ENCODE peak calls at places on chromosomes 4 and X, in ten cellular contexts. H is activated CD4-positive, alpha-beta T cell treated with anti-CD3 and anti-CD28 coated beads, Interleukin-2, amount 50 U/mL, for 1 hour; A is gastrocnemius medialis; Z is OCI-LY7; J is activated CD8-positive, alpha-beta memory T cell treated with anti-CD3 and anti-CD28 coated beads, Interleukin-2, amount 50 U/mL, for 4 hours; K is activated T-cell treated with anti-CD3 and anti-CD28 coated beads for 1 hour; B is caudate nucleus; Q is epithelial cell of prostate; S is T1000; M is NCI-H1417 treated with DMSO at 0.1 percent for 48 hours. Y is an unnamed sample.

GRCh38 chr4:169341490-169341889 is 70.7 kb upstream of the SH3RF1 start:
- DNase-seq in H (no peak), A (no peak), Z (no peak), J (no peak), K (no peak), B (no peak), Q (no peak), S (no peak), M (no peak), Y (no peak)

GRCh38 chr4:38233727-38234478 is 273.7 kb downstream of the PTTG2 start:
- DNase-seq in H (no peak), A (no peak), Z (no peak), J (no peak), K (no peak), B (no peak), Q (no peak), S (no peak), M (no peak), Y (no peak)

GRCh38 chrX:153999359-154000037 is 20.2 kb downstream of the IRAK1 start:
- DNase-seq in H (no peak), A (no peak), Z (no peak), J (no peak), K (no peak), B (no peak), Q (no peak), S (no peak), M (no peak), Y (no peak)

GRCh38 chrX:149541521-149542047 is 772 bp downstream of the EOLA1 start:
- DNase-seq in H (no peak), A (peak; percentile 17), Z (no peak), J (no peak), K (no peak), B (no peak), Q (no peak), S (no peak), M (no peak), Y (no peak)

GRCh38 chrX:133983243-133983973 is 2.0 kb downstream of the GPC3 start:
- DNase-seq in H (no peak), A (no peak), Z (no peak), J (no peak), K (no peak), B (no peak), Q (no peak), S (no peak), M (no peak), Y (no peak)

GRCh38 chrX:67700607-67701006 is 156.8 kb downstream of the AR start:
- DNase-seq in H (no peak), A (no peak), Z (no peak), J (no peak), K (no peak), B (no peak), Q (no peak), S (no peak), M (no peak), Y (no peak)

GRCh38 chrX:40098264-40099045 is 697 bp upstream of the BCOR start:
- DNase-seq in H (peak; percentile 51), A (peak; percentile 45), Z (peak; percentile 80), J (peak; percentile 56), K (no peak), B (no peak), Q (no peak), S (no peak), M (no peak), Y (peak; percentile 71)

GRCh38 chrX:131066237-131066636 is 8.1 kb downstream of the ARHGAP36 start:
- DNase-seq in H (no peak), A (no peak), Z (no peak), J (no peak), K (no peak), B (no peak), Q (no peak), S (no peak), M (no peak), Y (no peak)

GRCh38 chr4:182808673-182809416 is 108.3 kb downstream of the DCTD start:
- DNase-seq in H (peak; percentile 19), A (no peak), Z (no peak), J (no peak), K (peak; percentile 17), B (no peak), Q (no peak), S (no peak), M (no peak), Y (no peak)

GRCh38 chrX:154444001-154444754 is at the start of gene FAM50A:
- DNase-seq in H (peak; percentile 57), A (peak; percentile 78), Z (peak; percentile 62), J (peak; percentile 70), K (peak; percentile 53), B (no peak), Q (no peak), S (peak; percentile 21), M (no peak), Y (peak; percentile 89)

GRCh38 chr4:25477251-25477650 is 100.2 kb downstream of the ANAPC4 start:
- DNase-seq in H (no peak), A (no peak), Z (no peak), J (no peak), K (no peak), B (no peak), Q (no peak), S (no peak), M (no peak), Y (no peak)